ENCODE peak calls at places on chromosomes 2 and 18, in five cellular contexts. Y, W, X, U and R are unnamed samples.

GRCh38 chr2:220687231-220687843 is 884.8 kb downstream of the EPHA4 start:
- DNase-seq in Y (no peak), W (peak; percentile 68), X (peak; percentile 42), U (peak; percentile 77), R (peak; percentile 77)

GRCh38 chr2:227106845-227107759 is 56.9 kb downstream of the COL4A4 start:
- DNase-seq in Y (peak; percentile 51), W (no peak), X (peak; percentile 60), U (peak; percentile 61), R (peak; percentile 80)

GRCh38 chr2:69693472-69694450 is 48.2 kb upstream of the ANXA4 start:
- DNase-seq in Y (no peak), W (no peak), X (no peak), U (no peak), R (peak; percentile 92)

GRCh38 chr2:10790228-10790973 is 22.2 kb downstream of the PDIA6 start:
- DNase-seq in Y (no peak), W (no peak), X (no peak), U (no peak), R (no peak)

GRCh38 chr18:36309436-36310391 is 12.2 kb downstream of the FHOD3 start:
- DNase-seq in Y (no peak), W (no peak), X (no peak), U (peak; percentile 99), R (no peak)

GRCh38 chr2:58701688-58702301 is 460.7 kb upstream of the FANCL start:
- DNase-seq in Y (no peak), W (no peak), X (no peak), U (peak; percentile 18), R (no peak)

GRCh38 chr2:221264318-221264717 is 307.8 kb downstream of the EPHA4 start:
- DNase-seq in Y (no peak), W (no peak), X (no peak), U (no peak), R (no peak)

GRCh38 chr2:24317491-24317920 is 42.8 kb downstream of the ITSN2 start:
- DNase-seq in Y (no peak), W (no peak), X (no peak), U (no peak), R (no peak)

GRCh38 chr2:127771756-127772155 is 39.2 kb downstream of the WDR33 start:
- DNase-seq in Y (no peak), W (no peak), X (no peak), U (peak; percentile 70), R (no peak)

GRCh38 chr2:202355993-202356505 is 20.1 kb upstream of the BMPR2 start:
- DNase-seq in Y (no peak), W (no peak), X (no peak), U (no peak), R (peak; percentile 12)